ENCODE peak calls at places on chromosomes 3 and 15, in four cellular contexts. Z is T-cell, K is GM12891, W is cardiac muscle cell. S is an unnamed sample.

GRCh38 chr3:197270558-197271317 is 27.7 kb downstream of the DLG1 start:
- DNase-seq in Z (no peak), K (no peak), W (no peak), S (no peak)

GRCh38 chr3:29601861-29602585 is 321.2 kb downstream of the RBMS3 start:
- DNase-seq in Z (no peak), K (no peak), W (peak; percentile 66), S (no peak)

GRCh38 chr3:129238945-129239705 is 10.3 kb upstream of the COPG1 start:
- DNase-seq in Z (no peak), K (no peak), W (peak; percentile 74), S (no peak)

GRCh38 chr3:1987983-1988382 is 110.7 kb upstream of the CNTN4 start:
- DNase-seq in Z (no peak), K (no peak), W (no peak), S (no peak)

GRCh38 chr3:76753599-76753998 is 286.3 kb upstream of the ROBO2 start:
- DNase-seq in Z (no peak), K (no peak), W (no peak), S (no peak)

GRCh38 chr3:194364652-194365434 is 4.7 kb downstream of the LRRC15 start:
- DNase-seq in Z (no peak), K (no peak), W (peak; percentile 76), S (no peak)

GRCh38 chr3:178849220-178849910 is 222.2 kb downstream of the ZMAT3 start:
- DNase-seq in Z (no peak), K (no peak), W (no peak), S (no peak)

GRCh38 chr3:145692751-145693150 is 468.2 kb downstream of the PLOD2 start:
- DNase-seq in Z (no peak), K (no peak), W (no peak), S (no peak)

GRCh38 chr15:75775296-75776074 is 62.8 kb upstream of the CSPG4 start:
- DNase-seq in Z (no peak), K (no peak), W (no peak), S (no peak)

GRCh38 chr3:182710557-182711157 is 82.6 kb upstream of the ATP11B start:
- DNase-seq in Z (no peak), K (no peak), W (peak; percentile 41), S (peak; percentile 50)